ENCODE peak calls at places on chromosomes 5 and 9, in five cellular contexts. L is WTC11, X is WERI-Rb-1, K is neural crest cell, O is fibroblast of lung. N is an unnamed sample.

GRCh38 chr5:140054086-140054689 is 11.1 kb upstream of the NRG2 start:
- DNase-seq in L (no peak), X (no peak), K (no peak), O (no peak), N (no peak)

GRCh38 chr5:1505506-1506241 is 18.1 kb downstream of the LPCAT1 start:
- DNase-seq in L (no peak), X (peak), K (no peak), O (no peak), N (peak)

GRCh38 chr9:134182554-134183219 is 18.3 kb upstream of the RNU6ATAC start:
- DNase-seq in L (no peak), X (peak), K (no peak), O (no peak), N (no peak)

GRCh38 chr5:139639619-139640431 is 8.3 kb upstream of the CXXC5 start:
- DNase-seq in L (no peak), X (peak), K (no peak), O (no peak), N (no peak)

GRCh38 chr9:99039388-99040182 is 65.3 kb upstream of the TGFBR1 start:
- DNase-seq in L (no peak), X (no peak), K (no peak), O (no peak), N (no peak)

GRCh38 chr5:78405820-78406750 is 45.7 kb downstream of the SCAMP1 start:
- DNase-seq in L (no peak), X (no peak), K (no peak), O (peak), N (no peak)

GRCh38 chr5:83029912-83030311 is 47.3 kb downstream of the TMEM167A start:
- DNase-seq in L (no peak), X (no peak), K (no peak), O (peak), N (no peak)

GRCh38 chr9:79325501-79325900 is 246.3 kb upstream of the TLE4 start:
- DNase-seq in L (no peak), X (no peak), K (no peak), O (no peak), N (no peak)

GRCh38 chr9:108640211-108640610 is 215.6 kb downstream of the ACTL7B start:
- DNase-seq in L (no peak), X (no peak), K (no peak), O (no peak), N (no peak)

GRCh38 chr5:2857837-2858236 is 106.4 kb upstream of the IRX2 start:
- DNase-seq in L (no peak), X (no peak), K (no peak), O (no peak), N (no peak)

GRCh38 chr9:88092699-88093359 is 45.4 kb downstream of the SPATA31C2 start:
- DNase-seq in L (no peak), X (peak), K (no peak), O (peak), N (peak)

GRCh38 chr9:124940521-124940893 is 376 bp downstream of the GOLGA1 start:
- DNase-seq in L (no peak), X (no peak), K (no peak), O (no peak), N (no peak)

GRCh38 chr9:73149371-73150067 is 2.1 kb upstream of the ANXA1 start:
- DNase-seq in L (no peak), X (no peak), K (no peak), O (peak), N (no peak)

GRCh38 chr9:126521089-126521488 is 92.6 kb upstream of the LMX1B start:
- DNase-seq in L (no peak), X (peak), K (no peak), O (no peak), N (no peak)

GRCh38 chr9:115211413-115212204 is 93.7 kb upstream of the TNC start:
- DNase-seq in L (no peak), X (no peak), K (no peak), O (peak), N (no peak)

GRCh38 chr5:172411423-172412111 is 42.8 kb downstream of the SH3PXD2B start:
- DNase-seq in L (no peak), X (no peak), K (no peak), O (peak), N (peak)

GRCh38 chr5:36177715-36178556 is 26.0 kb downstream of the SKP2 start:
- DNase-seq in L (no peak), X (peak), K (no peak), O (peak), N (no peak)

GRCh38 chr5:100826133-100826532 is 76.9 kb downstream of the ST8SIA4 start:
- DNase-seq in L (no peak), X (no peak), K (no peak), O (peak), N (no peak)

GRCh38 chr9:98491778-98492177 is 217.0 kb downstream of the GABBR2 start:
- DNase-seq in L (no peak), X (no peak), K (no peak), O (peak), N (no peak)

GRCh38 chr5:83368835-83369234 is 102.7 kb upstream of the VCAN start:
- DNase-seq in L (no peak), X (no peak), K (no peak), O (no peak), N (no peak)

GRCh38 chr5:120609570-120609969 is 145.5 kb downstream of the PRR16 start:
- DNase-seq in L (no peak), X (no peak), K (no peak), O (no peak), N (no peak)

GRCh38 chr9:85377751-85378289 is 363.9 kb downstream of the AGTPBP1 start:
- DNase-seq in L (no peak), X (no peak), K (no peak), O (no peak), N (no peak)

GRCh38 chr9:22307013-22307711 is 139.5 kb upstream of the DMRTA1 start:
- DNase-seq in L (peak), X (peak), K (peak), O (peak), N (no peak)

GRCh38 chr5:123549256-123549904 is 37.4 kb downstream of the CSNK1G3 start:
- DNase-seq in L (no peak), X (no peak), K (no peak), O (no peak), N (no peak)

GRCh38 chr5:42759456-42759855 is 2.8 kb downstream of the CCDC152 start:
- DNase-seq in L (no peak), X (no peak), K (no peak), O (no peak), N (no peak)

GRCh38 chr9:99614341-99614740 is 207.3 kb upstream of the NR4A3 start:
- DNase-seq in L (no peak), X (no peak), K (no peak), O (no peak), N (no peak)

GRCh38 chr9:112248722-112249121 is 73.6 kb upstream of the SUSD1 start:
- DNase-seq in L (no peak), X (no peak), K (no peak), O (peak), N (no peak)

GRCh38 chr5:94856257-94856656 is 237.8 kb downstream of the SLF1 start:
- DNase-seq in L (no peak), X (no peak), K (no peak), O (no peak), N (no peak)

GRCh38 chr5:151699071-151699901 is 12.6 kb upstream of the SPARC start:
- DNase-seq in L (no peak), X (no peak), K (no peak), O (peak), N (no peak)

GRCh38 chr9:25677301-25678146 is 720 bp downstream of the TUSC1 start:
- DNase-seq in L (peak), X (no peak), K (no peak), O (peak), N (peak)

GRCh38 chr5:141236516-141237313 is 8.5 kb upstream of the PCDHB15 start:
- DNase-seq in L (no peak), X (no peak), K (no peak), O (no peak), N (no peak)

GRCh38 chr9:135661801-135662560 is 1.1 kb upstream of the LCN9 start:
- DNase-seq in L (no peak), X (no peak), K (no peak), O (no peak), N (no peak)

GRCh38 chr9:133608382-133608781 is 807 bp downstream of the FAM163B start:
- DNase-seq in L (no peak), X (no peak), K (no peak), O (no peak), N (no peak)

GRCh38 chr5:160233215-160233614 is 3.9 kb downstream of the FABP6 start:
- DNase-seq in L (no peak), X (no peak), K (no peak), O (no peak), N (no peak)

GRCh38 chr5:134247411-134247810 is 21.5 kb upstream of the PPP2CA start:
- DNase-seq in L (no peak), X (no peak), K (no peak), O (peak), N (no peak)

GRCh38 chr9:130183133-130183762 is 11.0 kb downstream of the NCS1 start:
- DNase-seq in L (no peak), X (peak), K (no peak), O (peak), N (peak)

GRCh38 chr5:17258429-17258828 is 41.0 kb downstream of the BASP1 start:
- DNase-seq in L (no peak), X (no peak), K (no peak), O (peak), N (no peak)

GRCh38 chr5:17260549-17260948 is 43.1 kb downstream of the BASP1 start:
- DNase-seq in L (no peak), X (no peak), K (no peak), O (no peak), N (no peak)

GRCh38 chr5:17257705-17258273 is 40.4 kb downstream of the BASP1 start:
- DNase-seq in L (no peak), X (no peak), K (no peak), O (no peak), N (no peak)

GRCh38 chr5:17265041-17265440 is 47.6 kb downstream of the BASP1 start:
- DNase-seq in L (no peak), X (no peak), K (no peak), O (no peak), N (no peak)

GRCh38 chr5:17261075-17261474 is 43.6 kb downstream of the BASP1 start:
- DNase-seq in L (no peak), X (no peak), K (no peak), O (no peak), N (no peak)
- TF ChIP-seq CTCF in L (no peak), X (no peak), K (no peak), O (no peak), N (no peak)

GRCh38 chr5:66436721-66437120 is 159.5 kb upstream of the MAST4 start:
- DNase-seq in L (peak), X (peak), K (no peak), O (no peak), N (no peak)
- TF ChIP-seq CTCF in L (no peak), X (peak), K (peak), O (peak), N (no peak)

GRCh38 chr5:71937906-71938698 is 169.2 kb upstream of the MAP1B start:
- DNase-seq in L (no peak), X (no peak), K (no peak), O (no peak), N (no peak)

GRCh38 chr5:71932131-71932635 is 175.1 kb upstream of the MAP1B start:
- DNase-seq in L (no peak), X (no peak), K (no peak), O (no peak), N (no peak)

GRCh38 chr5:71932649-71933338 is 174.5 kb upstream of the MAP1B start:
- DNase-seq in L (peak), X (no peak), K (peak), O (peak), N (peak)
- TF ChIP-seq CTCF in L (no peak), X (no peak), K (no peak), O (no peak), N (no peak)

GRCh38 chr5:88190106-88190834 is 78.4 kb downstream of the TMEM161B start:
- DNase-seq in L (peak), X (no peak), K (no peak), O (no peak), N (no peak)
- TF ChIP-seq CTCF in L (no peak), X (peak), K (no peak), O (no peak), N (no peak)

GRCh38 chr9:93005876-93006275 is 52.6 kb upstream of the SUSD3 start:
- DNase-seq in L (no peak), X (no peak), K (no peak), O (no peak), N (no peak)

GRCh38 chr9:93003552-93004407 is 54.7 kb upstream of the SUSD3 start:
- DNase-seq in L (peak), X (peak), K (peak), O (peak), N (peak)

GRCh38 chr9:93004561-93004960 is 53.9 kb upstream of the SUSD3 start:
- DNase-seq in L (no peak), X (no peak), K (no peak), O (no peak), N (no peak)

GRCh38 chr9:93002700-93003099 is 55.4 kb downstream of the FGD3 start:
- DNase-seq in L (no peak), X (no peak), K (no peak), O (no peak), N (no peak)

GRCh38 chr9:93001036-93001435 is 53.7 kb downstream of the FGD3 start:
- DNase-seq in L (no peak), X (no peak), K (no peak), O (no peak), N (no peak)
- TF ChIP-seq CTCF in L (no peak), X (no peak), K (no peak), O (no peak), N (no peak)

DNA sequence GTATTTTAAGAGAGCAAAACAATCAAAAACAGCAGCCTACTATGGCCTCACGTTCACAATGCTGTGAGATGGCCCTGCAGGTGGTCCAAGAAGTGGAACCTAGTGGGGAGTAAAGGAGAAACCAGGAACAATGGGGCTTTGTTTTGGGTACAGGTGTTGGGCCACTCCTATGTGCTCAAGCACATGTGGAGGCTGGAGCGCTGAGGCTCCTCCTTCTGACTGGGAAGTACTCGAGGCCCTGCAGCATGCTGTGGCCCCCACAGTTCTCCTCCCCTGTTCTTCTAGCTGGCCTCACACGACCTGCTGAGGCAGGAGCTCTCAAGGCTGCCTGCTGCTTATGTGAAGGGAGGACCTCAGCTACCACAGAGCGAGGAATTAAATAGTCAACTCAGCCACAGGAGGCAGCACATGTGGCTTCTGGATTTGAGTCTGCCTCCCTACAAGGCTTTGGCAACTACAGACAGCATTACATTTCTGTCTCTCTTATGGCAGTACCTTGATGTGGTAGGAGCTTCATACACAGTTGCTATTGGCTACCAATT is 482.3 kb downstream of the SPOCK1 start:
- DNase-seq in L (peak), X (peak), K (no peak), O (no peak), N (no peak)
- TF ChIP-seq CTCF in L (no peak), X (peak), K (peak), O (no peak), N (no peak)

N was measured in glutamatergic neuron.